ENCODE peak calls at places on chromosomes 12 and 14, in ten cellular contexts. One of them, this sample, is unnamed.

GRCh38 chr12:64518396-64518795 is 66.5 kb downstream of the TBK1 start:
- DNase-seq in MCF 10A: no peak
- DNase-seq in left cardiac atrium: no peak
- DNase-seq in NCI-H1436: no peak
- DNase-seq in left colon: no peak
- DNase-seq in frontal cortex: no peak
- DNase-seq in activated T-helper 1 cell treated with Interleukin-2 at 50 U/mL for 16 hours: no peak
- DNase-seq in mesothelial cell of epicardium: no peak
- DNase-seq in kidney tubule cell: no peak
- DNase-seq in adipocyte: no peak
- DNase-seq in this sample: no peak

GRCh38 chr12:75854681-75855309 is 176.8 kb downstream of the PHLDA1 start:
- DNase-seq in MCF 10A: no peak
- DNase-seq in left cardiac atrium: no peak
- DNase-seq in NCI-H1436: no peak
- DNase-seq in left colon: no peak
- DNase-seq in frontal cortex: no peak
- DNase-seq in activated T-helper 1 cell treated with Interleukin-2 at 50 U/mL for 16 hours: no peak
- DNase-seq in mesothelial cell of epicardium: no peak
- DNase-seq in kidney tubule cell: peak; percentile 42
- DNase-seq in adipocyte: no peak
- DNase-seq in this sample: peak; percentile 80

GRCh38 chr14:58331111-58331510 is 32.8 kb downstream of the ARID4A start:
- DNase-seq in MCF 10A: peak; percentile 95
- DNase-seq in left cardiac atrium: peak; percentile 93
- DNase-seq in NCI-H1436: peak; percentile 97
- DNase-seq in left colon: peak; percentile 92
- DNase-seq in frontal cortex: peak; percentile 47
- DNase-seq in activated T-helper 1 cell treated with Interleukin-2 at 50 U/mL for 16 hours: peak; percentile 75
- DNase-seq in mesothelial cell of epicardium: peak; percentile 93
- DNase-seq in kidney tubule cell: peak; percentile 90
- DNase-seq in adipocyte: peak; percentile 98
- DNase-seq in this sample: peak; percentile 95

GRCh38 chr14:23953464-23954278 is at the start of gene DHRS4:
- DNase-seq in MCF 10A: peak; percentile 86
- DNase-seq in left cardiac atrium: peak; percentile 88
- DNase-seq in NCI-H1436: peak; percentile 76
- DNase-seq in left colon: peak; percentile 92
- DNase-seq in frontal cortex: peak; percentile 64
- DNase-seq in activated T-helper 1 cell treated with Interleukin-2 at 50 U/mL for 16 hours: peak; percentile 64
- DNase-seq in mesothelial cell of epicardium: peak; percentile 83
- DNase-seq in kidney tubule cell: peak; percentile 87
- DNase-seq in adipocyte: peak; percentile 94
- DNase-seq in this sample: peak; percentile 82

GRCh38 chr12:75097003-75097402 is 112.6 kb downstream of the KCNC2 start:
- DNase-seq in MCF 10A: no peak
- DNase-seq in left cardiac atrium: no peak
- DNase-seq in NCI-H1436: no peak
- DNase-seq in left colon: no peak
- DNase-seq in frontal cortex: no peak
- DNase-seq in activated T-helper 1 cell treated with Interleukin-2 at 50 U/mL for 16 hours: no peak
- DNase-seq in mesothelial cell of epicardium: no peak
- DNase-seq in kidney tubule cell: no peak
- DNase-seq in adipocyte: peak; percentile 6
- DNase-seq in this sample: no peak

GRCh38 chr14:94545131-94545841 is 16.0 kb upstream of the SERPINA4 start:
- DNase-seq in MCF 10A: no peak
- DNase-seq in left cardiac atrium: no peak
- DNase-seq in NCI-H1436: no peak
- DNase-seq in left colon: no peak
- DNase-seq in frontal cortex: no peak
- DNase-seq in activated T-helper 1 cell treated with Interleukin-2 at 50 U/mL for 16 hours: no peak
- DNase-seq in mesothelial cell of epicardium: no peak
- DNase-seq in kidney tubule cell: no peak
- DNase-seq in adipocyte: no peak
- DNase-seq in this sample: no peak

GRCh38 chr12:52585951-52586350 is 12.3 kb upstream of the KRT74 start:
- DNase-seq in MCF 10A: no peak
- DNase-seq in left cardiac atrium: no peak
- DNase-seq in NCI-H1436: no peak
- DNase-seq in left colon: no peak
- DNase-seq in frontal cortex: no peak
- DNase-seq in activated T-helper 1 cell treated with Interleukin-2 at 50 U/mL for 16 hours: peak; percentile 38
- DNase-seq in mesothelial cell of epicardium: no peak
- DNase-seq in kidney tubule cell: no peak
- DNase-seq in adipocyte: no peak
- DNase-seq in this sample: no peak

GRCh38 chr12:105226219-105226618 is 9.8 kb downstream of the APPL2 start:
- DNase-seq in MCF 10A: no peak
- DNase-seq in left cardiac atrium: peak; percentile 73
- DNase-seq in NCI-H1436: no peak
- DNase-seq in left colon: no peak
- DNase-seq in frontal cortex: no peak
- DNase-seq in activated T-helper 1 cell treated with Interleukin-2 at 50 U/mL for 16 hours: no peak
- DNase-seq in mesothelial cell of epicardium: no peak
- DNase-seq in kidney tubule cell: peak; percentile 63
- DNase-seq in adipocyte: peak; percentile 95
- DNase-seq in this sample: peak; percentile 96

GRCh38 chr12:31897791-31898503 is 61.3 kb upstream of the RESF1 start:
- DNase-seq in MCF 10A: peak; percentile 33
- DNase-seq in left cardiac atrium: peak; percentile 23
- DNase-seq in NCI-H1436: peak; percentile 23
- DNase-seq in left colon: no peak
- DNase-seq in frontal cortex: no peak
- DNase-seq in activated T-helper 1 cell treated with Interleukin-2 at 50 U/mL for 16 hours: no peak
- DNase-seq in mesothelial cell of epicardium: no peak
- DNase-seq in kidney tubule cell: peak; percentile 77
- DNase-seq in adipocyte: no peak
- DNase-seq in this sample: no peak

GRCh38 chr14:97138801-97139200 is 341.6 kb downstream of the VRK1 start:
- DNase-seq in MCF 10A: peak; percentile 4
- DNase-seq in left cardiac atrium: no peak
- DNase-seq in NCI-H1436: no peak
- DNase-seq in left colon: no peak
- DNase-seq in frontal cortex: no peak
- DNase-seq in activated T-helper 1 cell treated with Interleukin-2 at 50 U/mL for 16 hours: no peak
- DNase-seq in mesothelial cell of epicardium: no peak
- DNase-seq in kidney tubule cell: no peak
- DNase-seq in adipocyte: no peak
- DNase-seq in this sample: no peak

GRCh38 chr14:73761621-73762355 is 47.6 kb upstream of the PNMA1 start:
- DNase-seq in MCF 10A: no peak
- DNase-seq in left cardiac atrium: no peak
- DNase-seq in NCI-H1436: no peak
- DNase-seq in left colon: no peak
- DNase-seq in frontal cortex: no peak
- DNase-seq in activated T-helper 1 cell treated with Interleukin-2 at 50 U/mL for 16 hours: no peak
- DNase-seq in mesothelial cell of epicardium: no peak
- DNase-seq in kidney tubule cell: no peak
- DNase-seq in adipocyte: no peak
- DNase-seq in this sample: no peak

GRCh38 chr14:88248606-88249005 is 74.5 kb downstream of the KCNK10 start:
- DNase-seq in MCF 10A: no peak
- DNase-seq in left cardiac atrium: no peak
- DNase-seq in NCI-H1436: no peak
- DNase-seq in left colon: no peak
- DNase-seq in frontal cortex: no peak
- DNase-seq in activated T-helper 1 cell treated with Interleukin-2 at 50 U/mL for 16 hours: no peak
- DNase-seq in mesothelial cell of epicardium: no peak
- DNase-seq in kidney tubule cell: peak; percentile 86
- DNase-seq in adipocyte: peak; percentile 4
- DNase-seq in this sample: no peak

GRCh38 chr14:102249041-102249440 is 55.9 kb downstream of the MOK start:
- DNase-seq in MCF 10A: no peak
- DNase-seq in left cardiac atrium: no peak
- DNase-seq in NCI-H1436: no peak
- DNase-seq in left colon: no peak
- DNase-seq in frontal cortex: no peak
- DNase-seq in activated T-helper 1 cell treated with Interleukin-2 at 50 U/mL for 16 hours: no peak
- DNase-seq in mesothelial cell of epicardium: no peak
- DNase-seq in kidney tubule cell: peak; percentile 16
- DNase-seq in adipocyte: no peak
- DNase-seq in this sample: no peak

GRCh38 chr12:130126023-130126432 is 36.2 kb upstream of the FZD10 start:
- DNase-seq in MCF 10A: peak; percentile 78
- DNase-seq in left cardiac atrium: peak; percentile 75
- DNase-seq in NCI-H1436: no peak
- DNase-seq in left colon: no peak
- DNase-seq in frontal cortex: no peak
- DNase-seq in activated T-helper 1 cell treated with Interleukin-2 at 50 U/mL for 16 hours: no peak
- DNase-seq in mesothelial cell of epicardium: no peak
- DNase-seq in kidney tubule cell: peak; percentile 58
- DNase-seq in adipocyte: no peak
- DNase-seq in this sample: no peak

GRCh38 chr14:72812292-72812851 is 81.5 kb downstream of the DPF3 start:
- DNase-seq in MCF 10A: no peak
- DNase-seq in left cardiac atrium: peak; percentile 74
- DNase-seq in NCI-H1436: no peak
- DNase-seq in left colon: no peak
- DNase-seq in frontal cortex: no peak
- DNase-seq in activated T-helper 1 cell treated with Interleukin-2 at 50 U/mL for 16 hours: no peak
- DNase-seq in mesothelial cell of epicardium: no peak
- DNase-seq in kidney tubule cell: peak; percentile 70
- DNase-seq in adipocyte: no peak
- DNase-seq in this sample: peak; percentile 29

GRCh38 chr12:46217686-46218508 is 50.9 kb downstream of the SLC38A1 start:
- DNase-seq in MCF 10A: no peak
- DNase-seq in left cardiac atrium: no peak
- DNase-seq in NCI-H1436: no peak
- DNase-seq in left colon: peak; percentile 37
- DNase-seq in frontal cortex: no peak
- DNase-seq in activated T-helper 1 cell treated with Interleukin-2 at 50 U/mL for 16 hours: peak; percentile 32
- DNase-seq in mesothelial cell of epicardium: no peak
- DNase-seq in kidney tubule cell: no peak
- DNase-seq in adipocyte: no peak
- DNase-seq in this sample: no peak

GRCh38 chr12:68487721-68488309 is 122.9 kb upstream of the RAP1B start:
- DNase-seq in MCF 10A: no peak
- DNase-seq in left cardiac atrium: no peak
- DNase-seq in NCI-H1436: no peak
- DNase-seq in left colon: no peak
- DNase-seq in frontal cortex: no peak
- DNase-seq in activated T-helper 1 cell treated with Interleukin-2 at 50 U/mL for 16 hours: no peak
- DNase-seq in mesothelial cell of epicardium: no peak
- DNase-seq in kidney tubule cell: no peak
- DNase-seq in adipocyte: no peak
- DNase-seq in this sample: no peak

GRCh38 chr12:79373896-79374499 is 316.8 kb downstream of the PAWR start:
- DNase-seq in MCF 10A: peak; percentile 49
- DNase-seq in left cardiac atrium: no peak
- DNase-seq in NCI-H1436: peak; percentile 38
- DNase-seq in left colon: no peak
- DNase-seq in frontal cortex: no peak
- DNase-seq in activated T-helper 1 cell treated with Interleukin-2 at 50 U/mL for 16 hours: no peak
- DNase-seq in mesothelial cell of epicardium: peak; percentile 55
- DNase-seq in kidney tubule cell: peak; percentile 31
- DNase-seq in adipocyte: peak; percentile 70
- DNase-seq in this sample: peak; percentile 13

GRCh38 chr14:32545858-32546210 is 216.7 kb downstream of the AKAP6 start:
- DNase-seq in MCF 10A: no peak
- DNase-seq in left cardiac atrium: no peak
- DNase-seq in NCI-H1436: no peak
- DNase-seq in left colon: no peak
- DNase-seq in frontal cortex: no peak
- DNase-seq in activated T-helper 1 cell treated with Interleukin-2 at 50 U/mL for 16 hours: no peak
- DNase-seq in mesothelial cell of epicardium: no peak
- DNase-seq in kidney tubule cell: no peak
- DNase-seq in adipocyte: no peak
- DNase-seq in this sample: no peak

GRCh38 chr14:49876563-49877127 is 16.2 kb upstream of the ARF6 start:
- DNase-seq in MCF 10A: no peak
- DNase-seq in left cardiac atrium: no peak
- DNase-seq in NCI-H1436: no peak
- DNase-seq in left colon: no peak
- DNase-seq in frontal cortex: no peak
- DNase-seq in activated T-helper 1 cell treated with Interleukin-2 at 50 U/mL for 16 hours: no peak
- DNase-seq in mesothelial cell of epicardium: no peak
- DNase-seq in kidney tubule cell: no peak
- DNase-seq in adipocyte: no peak
- DNase-seq in this sample: no peak

GRCh38 chr12:131140697-131141096 is 187.0 kb downstream of the ADGRD1 start:
- DNase-seq in MCF 10A: no peak
- DNase-seq in left cardiac atrium: no peak
- DNase-seq in NCI-H1436: no peak
- DNase-seq in left colon: no peak
- DNase-seq in frontal cortex: no peak
- DNase-seq in activated T-helper 1 cell treated with Interleukin-2 at 50 U/mL for 16 hours: no peak
- DNase-seq in mesothelial cell of epicardium: no peak
- DNase-seq in kidney tubule cell: no peak
- DNase-seq in adipocyte: no peak
- DNase-seq in this sample: no peak

GRCh38 chr12:51395283-51396230 is 4.4 kb upstream of the GALNT6 start:
- DNase-seq in MCF 10A: no peak
- DNase-seq in left cardiac atrium: no peak
- DNase-seq in NCI-H1436: no peak
- DNase-seq in left colon: no peak
- DNase-seq in frontal cortex: no peak
- DNase-seq in activated T-helper 1 cell treated with Interleukin-2 at 50 U/mL for 16 hours: no peak
- DNase-seq in mesothelial cell of epicardium: no peak
- DNase-seq in kidney tubule cell: no peak
- DNase-seq in adipocyte: no peak
- DNase-seq in this sample: no peak

GRCh38 chr14:104973215-104974145 is 4.7 kb downstream of the AHNAK2 start:
- DNase-seq in MCF 10A: peak; percentile 97
- DNase-seq in left cardiac atrium: peak; percentile 93
- DNase-seq in NCI-H1436: no peak
- DNase-seq in left colon: peak; percentile 66
- DNase-seq in frontal cortex: no peak
- DNase-seq in activated T-helper 1 cell treated with Interleukin-2 at 50 U/mL for 16 hours: no peak
- DNase-seq in mesothelial cell of epicardium: no peak
- DNase-seq in kidney tubule cell: peak; percentile 99
- DNase-seq in adipocyte: peak; percentile 96
- DNase-seq in this sample: peak; percentile 96

GRCh38 chr12:50642755-50643154 is 121.1 kb upstream of the ATF1 start:
- DNase-seq in MCF 10A: peak; percentile 87
- DNase-seq in left cardiac atrium: no peak
- DNase-seq in NCI-H1436: peak; percentile 57
- DNase-seq in left colon: no peak
- DNase-seq in frontal cortex: no peak
- DNase-seq in activated T-helper 1 cell treated with Interleukin-2 at 50 U/mL for 16 hours: no peak
- DNase-seq in mesothelial cell of epicardium: no peak
- DNase-seq in kidney tubule cell: no peak
- DNase-seq in adipocyte: no peak
- DNase-seq in this sample: no peak

GRCh38 chr12:119803391-119803791 is 73.7 kb downstream of the CIT start:
- DNase-seq in MCF 10A: no peak
- DNase-seq in left cardiac atrium: peak; percentile 20
- DNase-seq in NCI-H1436: no peak
- DNase-seq in left colon: no peak
- DNase-seq in frontal cortex: peak; percentile 14
- DNase-seq in activated T-helper 1 cell treated with Interleukin-2 at 50 U/mL for 16 hours: no peak
- DNase-seq in mesothelial cell of epicardium: peak; percentile 46
- DNase-seq in kidney tubule cell: peak; percentile 30
- DNase-seq in adipocyte: peak; percentile 66
- DNase-seq in this sample: peak; percentile 78

GRCh38 chr12:58321414-58321813 is 380.0 kb downstream of the ATP23 start:
- DNase-seq in MCF 10A: no peak
- DNase-seq in left cardiac atrium: no peak
- DNase-seq in NCI-H1436: no peak
- DNase-seq in left colon: no peak
- DNase-seq in frontal cortex: no peak
- DNase-seq in activated T-helper 1 cell treated with Interleukin-2 at 50 U/mL for 16 hours: no peak
- DNase-seq in mesothelial cell of epicardium: no peak
- DNase-seq in kidney tubule cell: no peak
- DNase-seq in adipocyte: no peak
- DNase-seq in this sample: no peak

GRCh38 chr12:12604790-12605189 is 6.9 kb upstream of the CREBL2 start:
- DNase-seq in MCF 10A: no peak
- DNase-seq in left cardiac atrium: no peak
- DNase-seq in NCI-H1436: no peak
- DNase-seq in left colon: no peak
- DNase-seq in frontal cortex: no peak
- DNase-seq in activated T-helper 1 cell treated with Interleukin-2 at 50 U/mL for 16 hours: no peak
- DNase-seq in mesothelial cell of epicardium: no peak
- DNase-seq in kidney tubule cell: no peak
- DNase-seq in adipocyte: no peak
- DNase-seq in this sample: no peak